ENCODE peak calls at places on chromosomes 11 and 22, in four cellular contexts. S is renal cortical epithelial cell, G is NCI-H510A treated with DMSO at 0.1 percent for 48 hours, R is EL. V is an unnamed sample.

GRCh38 chr22:25564320-25564978 is at the start of gene GRK3:
- DNase-seq in S (no peak), G (peak), R (peak), V (peak)

GRCh38 chr22:35437038-35437437 is 37.1 kb downstream of the MCM5 start:
- DNase-seq in S (no peak), G (no peak), R (peak), V (no peak)

GRCh38 chr11:134418119-134418840 is 6.2 kb upstream of the B3GAT1 start:
- DNase-seq in S (peak), G (no peak), R (no peak), V (peak)

GRCh38 chr11:125261471-125262087 is 97.0 kb downstream of the PKNOX2 start:
- DNase-seq in S (no peak), G (no peak), R (no peak), V (no peak)

GRCh38 chr22:27174970-27175369 is 517.6 kb downstream of the MIAT start:
- DNase-seq in S (no peak), G (no peak), R (no peak), V (no peak)

GRCh38 chr22:42697542-42698013 is 23.1 kb downstream of the A4GALT start:
- DNase-seq in S (peak), G (no peak), R (peak), V (peak)

GRCh38 chr22:43477151-43477725 is 65.4 kb downstream of the MPPED1 start:
- DNase-seq in S (no peak), G (no peak), R (no peak), V (no peak)

GRCh38 chr11:104254347-104254746 is 90.4 kb upstream of the PDGFD start:
- DNase-seq in S (peak), G (no peak), R (peak), V (peak)

GRCh38 chr11:112255075-112255739 is 5.5 kb downstream of the PLET1 start:
- DNase-seq in S (no peak), G (peak), R (peak), V (peak)

GRCh38 chr22:35549338-35549737 is 8.7 kb downstream of the RASD2 start:
- DNase-seq in S (no peak), G (no peak), R (no peak), V (peak)

GRCh38 chr11:67379061-67380058 is 6.0 kb upstream of the CLCF1 start:
- DNase-seq in S (no peak), G (no peak), R (peak), V (peak)

GRCh38 chr11:26949846-26950245 is 44.1 kb upstream of the FIBIN start:
- DNase-seq in S (no peak), G (no peak), R (peak), V (no peak)

GRCh38 chr11:33893711-33894401 is 2.0 kb upstream of the LMO2 start:
- DNase-seq in S (no peak), G (no peak), R (no peak), V (peak)

GRCh38 chr11:131579932-131580387 is 209.5 kb downstream of the NTM start:
- DNase-seq in S (peak), G (no peak), R (peak), V (peak)

GRCh38 chr22:49458708-49459099 is 369.0 kb downstream of the BRD1 start:
- DNase-seq in S (no peak), G (no peak), R (no peak), V (no peak)

GRCh38 chr11:14539867-14540475 is 19.8 kb upstream of the PSMA1 start:
- DNase-seq in S (no peak), G (no peak), R (no peak), V (no peak)

GRCh38 chr11:27209562-27210005 is 153.4 kb downstream of the CCDC34 start:
- DNase-seq in S (peak), G (no peak), R (peak), V (peak)

GRCh38 chr11:58334708-58335107 is 24.2 kb downstream of the OR5B17 start:
- DNase-seq in S (peak), G (no peak), R (peak), V (peak)

GRCh38 chr11:29124436-29124835 is 892.4 kb downstream of the KCNA4 start:
- DNase-seq in S (no peak), G (no peak), R (no peak), V (peak)

GRCh38 chr11:107563702-107564101 is 1.8 kb downstream of the ALKBH8 start:
- DNase-seq in S (peak), G (peak), R (peak), V (peak)

GRCh38 chr11:65224939-65225283 is 36.9 kb upstream of the POLA2 start:
- DNase-seq in S (peak), G (no peak), R (peak), V (peak)

GRCh38 chr11:72724851-72725730 is 27.1 kb downstream of the ARAP1 start:
- DNase-seq in S (peak), G (peak), R (peak), V (peak)

GRCh38 chr11:62852523-62853188 is 13.3 kb upstream of the WDR74 start:
- DNase-seq in S (no peak), G (no peak), R (no peak), V (no peak)

GRCh38 chr11:41414771-41415440 is 44.5 kb downstream of the LRRC4C start:
- DNase-seq in S (peak), G (no peak), R (no peak), V (peak)

V was measured in astrocyte of the hippocampus.